ENCODE peak calls at places on chromosomes 4 and X, in four cellular contexts. K is PC-9; A is Peyer's patch; Q is CD4-positive, CD25-positive, alpha-beta regulatory T cell. G is an unnamed sample.

GRCh38 chrX:39331062-39331704 is 529.9 kb downstream of the MID1IP1 start:
- DNase-seq in K (no peak), A (no peak), Q (no peak), G (peak)

GRCh38 chrX:22194207-22194606 is 78.5 kb upstream of the CBLL2 start:
- DNase-seq in K (no peak), A (no peak), Q (no peak), G (no peak)

GRCh38 chr4:25253072-25253447 is 19.2 kb downstream of the PI4K2B start:
- DNase-seq in K (no peak), A (no peak), Q (no peak), G (no peak)

GRCh38 chr4:26330186-26330787 is 9.5 kb downstream of the RBPJ start:
- DNase-seq in K (no peak), A (no peak), Q (peak), G (peak)

GRCh38 chr4:93888308-93888707 is 59.8 kb downstream of the ATOH1 start:
- DNase-seq in K (no peak), A (no peak), Q (no peak), G (no peak)

GRCh38 chr4:56698329-56698728 is 17.2 kb upstream of the HOPX start:
- DNase-seq in K (no peak), A (no peak), Q (no peak), G (peak)

GRCh38 chrX:45070116-45071007 is 130.3 kb downstream of the DIPK2B start:
- DNase-seq in K (no peak), A (no peak), Q (peak), G (peak)

GRCh38 chr4:7267829-7268228 is 75.5 kb downstream of the SORCS2 start:
- DNase-seq in K (no peak), A (no peak), Q (no peak), G (no peak)

GRCh38 chr4:110998308-110998707 is 375.4 kb upstream of the PITX2 start:
- DNase-seq in K (no peak), A (no peak), Q (no peak), G (no peak)

GRCh38 chrX:10007604-10008003 is 40.4 kb downstream of the CLDN34 start:
- DNase-seq in K (no peak), A (no peak), Q (no peak), G (peak)

GRCh38 chrX:151776113-151776790 is 41.7 kb downstream of the CNGA2 start:
- DNase-seq in K (no peak), A (no peak), Q (no peak), G (no peak)

GRCh38 chr4:1194028-1194900 is 21.9 kb upstream of the SPON2 start:
- DNase-seq in K (no peak), A (peak), Q (no peak), G (peak)

GRCh38 chr4:109559625-109559982 is 442 bp upstream of the MCUB start:
- DNase-seq in K (no peak), A (peak), Q (no peak), G (peak)

GRCh38 chrX:140507982-140508305 is 3.1 kb upstream of the SOX3 start:
- DNase-seq in K (no peak), A (no peak), Q (no peak), G (no peak)

GRCh38 chrX:152817082-152817744 is 13.3 kb downstream of the CETN2 start:
- DNase-seq in K (peak), A (no peak), Q (no peak), G (peak)

GRCh38 chr4:124178449-124179021 is 534.0 kb downstream of the ANKRD50 start:
- DNase-seq in K (no peak), A (no peak), Q (no peak), G (peak)

GRCh38 chr4:174248407-174248806 is 35.1 kb downstream of the FBXO8 start:
- DNase-seq in K (no peak), A (no peak), Q (no peak), G (no peak)

GRCh38 chr4:161160718-161161117 is 1003.1 kb downstream of the FSTL5 start:
- DNase-seq in K (no peak), A (no peak), Q (no peak), G (no peak)

GRCh38 chr4:8118035-8118434 is 40.6 kb downstream of the ABLIM2 start:
- DNase-seq in K (no peak), A (no peak), Q (no peak), G (no peak)

GRCh38 chr4:112031712-112032328 is 113.4 kb upstream of the FAM241A start:
- DNase-seq in K (peak), A (no peak), Q (no peak), G (peak)

GRCh38 chrX:24396930-24397277 is 36.5 kb downstream of the SUPT20HL1 start:
- DNase-seq in K (no peak), A (no peak), Q (no peak), G (no peak)

GRCh38 chrX:49995021-49995731 is 72.8 kb downstream of the CLCN5 start:
- DNase-seq in K (peak), A (no peak), Q (no peak), G (peak)

GRCh38 chrX:45699158-45699557 is 498.5 kb upstream of the DIPK2B start:
- DNase-seq in K (no peak), A (no peak), Q (no peak), G (peak)

GRCh38 chr4:15955670-15956069 is 7.3 kb downstream of the FGFBP2 start:
- DNase-seq in K (no peak), A (no peak), Q (no peak), G (peak)

GRCh38 chr4:128979934-128980333 is 113.4 kb downstream of the SCLT1 start:
- DNase-seq in K (peak), A (no peak), Q (no peak), G (peak)

GRCh38 chr4:98506462-98507132 is 151.8 kb downstream of the TSPAN5 start:
- DNase-seq in K (no peak), A (no peak), Q (no peak), G (no peak)

DNA sequence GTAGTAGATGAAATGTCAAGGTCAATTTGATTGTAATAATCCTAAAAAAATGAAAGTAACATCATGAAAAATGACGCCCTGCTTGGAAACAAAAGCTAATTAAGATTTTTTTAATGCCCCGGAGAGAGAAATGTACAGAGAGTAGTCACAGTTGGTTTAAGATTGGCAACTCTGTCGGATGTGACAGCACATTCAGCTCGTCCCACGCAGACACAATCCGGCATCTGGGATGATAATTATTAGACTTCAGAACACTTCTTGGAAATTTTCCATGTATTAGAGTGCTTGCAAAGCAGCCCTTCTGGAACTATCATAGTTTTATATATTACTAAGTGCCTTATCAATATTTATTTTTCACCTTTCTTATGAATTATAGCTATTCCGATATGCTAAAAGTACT is 478.0 kb downstream of the PDHA2 start:
- DNase-seq in K (no peak), A (no peak), Q (no peak), G (no peak)
- H3K27ac ChIP-seq in K (no peak), A (no peak), Q (no peak), G (no peak)

GRCh38 chrX:48913605-48914366 is 2.3 kb upstream of the SLC35A2 start:
- DNase-seq in K (no peak), A (no peak), Q (no peak), G (no peak)
- H3K4me3 ChIP-seq in K (no peak), A (no peak), Q (peak), G (no peak)

GRCh38 chr4:87375719-87376291 is 15.2 kb downstream of the HSD17B11 start:
- DNase-seq in K (no peak), A (no peak), Q (peak), G (peak)
- H3K27ac ChIP-seq in K (no peak), A (peak), Q (no peak), G (no peak)

DNA sequence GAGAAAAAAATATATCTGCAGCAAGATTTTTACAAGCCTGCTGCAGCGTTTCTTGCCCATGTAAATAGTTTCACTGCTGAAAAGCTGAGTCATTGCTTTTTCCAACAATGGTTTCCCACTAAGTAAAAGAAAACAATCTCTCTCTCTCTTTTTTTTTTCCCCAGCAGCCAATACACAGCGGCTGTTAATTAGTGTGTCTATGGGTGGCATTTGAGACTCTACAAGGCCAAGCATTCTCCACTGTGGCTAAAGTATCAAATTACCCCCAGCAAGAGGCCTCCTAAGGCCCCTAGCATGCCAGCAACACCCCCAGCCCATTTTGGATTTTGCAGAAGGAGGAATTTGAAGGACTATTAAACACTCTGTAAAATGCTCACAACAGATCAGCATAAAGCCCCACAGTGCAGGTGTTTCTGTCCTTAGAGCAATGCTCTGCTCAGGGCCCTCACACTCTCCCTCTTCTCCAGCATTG is 837.4 kb downstream of the TRIML1 start:
- DNase-seq in K (peak), A (no peak), Q (no peak), G (peak)
- H3K4me3 ChIP-seq in K (no peak), A (no peak), Q (no peak), G (no peak)

DNA sequence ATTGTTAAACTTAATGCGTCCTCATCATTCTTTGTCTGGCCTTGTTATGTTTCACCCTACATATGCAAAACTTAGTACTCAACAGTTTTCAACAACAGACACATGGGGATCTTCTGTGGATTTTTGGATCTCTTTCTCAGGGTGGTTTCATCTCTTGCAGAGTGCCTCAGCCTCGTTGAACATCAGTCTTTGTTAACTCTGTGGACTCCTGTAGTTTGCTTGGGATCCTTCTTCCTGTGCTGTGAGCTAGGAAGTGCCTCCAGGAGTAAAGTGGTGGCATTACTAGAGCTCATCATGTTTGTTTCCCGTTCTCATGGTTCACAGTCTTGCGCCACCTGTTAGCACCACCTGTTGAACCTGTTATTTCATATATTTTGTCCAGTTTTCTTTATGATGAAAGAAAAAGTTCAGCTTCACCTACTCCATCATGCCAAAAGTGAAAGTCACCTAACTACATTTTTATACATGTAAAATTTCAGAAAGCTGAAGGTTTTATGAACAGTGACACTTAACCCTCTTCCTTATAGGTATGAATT is 27.5 kb upstream of the NDUFC1 start:
- DNase-seq in K (no peak), A (no peak), Q (no peak), G (no peak)
- H3K27ac ChIP-seq in K (peak), A (no peak), Q (no peak), G (no peak)

DNA sequence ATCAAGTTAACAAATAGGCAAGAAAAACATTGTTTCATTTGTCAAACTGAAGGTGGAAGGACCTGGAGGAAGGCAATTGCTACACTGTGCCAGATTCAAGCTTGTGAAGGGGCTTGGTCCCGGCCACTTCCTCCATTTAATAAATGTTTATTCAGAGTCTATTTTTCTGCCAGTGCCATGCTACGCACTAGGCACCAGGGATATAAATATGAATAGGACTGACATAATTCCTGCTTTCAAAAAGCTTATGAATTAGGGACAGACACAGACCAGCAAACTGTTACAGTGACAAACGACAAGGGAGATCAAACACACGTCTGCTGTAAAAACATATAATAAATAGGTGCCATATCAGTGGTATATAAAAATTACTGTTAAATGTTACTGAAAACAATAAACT is 571 bp downstream of the TLR6 start:
- DNase-seq in K (no peak), A (peak), Q (no peak), G (no peak)
- H3K4me3 ChIP-seq in K (no peak), A (peak), Q (peak), G (no peak)

GRCh38 chr4:126647756-126648396 is 984.9 kb upstream of the INTU start:
- DNase-seq in K (no peak), A (no peak), Q (no peak), G (peak)
- H3K27ac ChIP-seq in K (no peak), A (no peak), Q (no peak), G (no peak)